ENCODE peak calls at places on chromosomes 7 and 10, in five cellular contexts. One of them, this sample, is unnamed.

GRCh38 chr7:132941433-132941832 is 140.5 kb downstream of the CHCHD3 start:
- DNase-seq in GM04504: no peak
- DNase-seq in stimulated activated naive CD8-positive, alpha-beta T cell treated with anti-CD3 and anti-CD28 coated beads, Interleukin-15, Interleukin-2, amounts not matched to agents 100 U/mL and 50 U/mL, for 24 hours: no peak
- DNase-seq in NCI-H446 treated with DMSO at 0.1 percent for 48 hours: no peak
- DNase-seq in colonic mucosa: no peak
- DNase-seq in this sample: no peak

GRCh38 chr7:30212720-30213119 is 71.7 kb upstream of the ZNRF2 start:
- DNase-seq in stimulated activated naive CD8-positive, alpha-beta T cell treated with anti-CD3 and anti-CD28 coated beads, Interleukin-15, Interleukin-2, amounts not matched to agents 100 U/mL and 50 U/mL, for 24 hours: no peak
- DNase-seq in colonic mucosa: no peak
- DNase-seq in NCI-H446 treated with DMSO at 0.1 percent for 48 hours: no peak
- DNase-seq in GM04504: no peak
- DNase-seq in this sample: no peak

GRCh38 chr7:143205560-143206293 is 16.1 kb upstream of the TAS2R40 start:
- DNase-seq in NCI-H446 treated with DMSO at 0.1 percent for 48 hours: no peak
- DNase-seq in GM04504: no peak
- DNase-seq in stimulated activated naive CD8-positive, alpha-beta T cell treated with anti-CD3 and anti-CD28 coated beads, Interleukin-15, Interleukin-2, amounts not matched to agents 100 U/mL and 50 U/mL, for 24 hours: peak
- DNase-seq in colonic mucosa: no peak
- DNase-seq in this sample: no peak

GRCh38 chr10:43218206-43218950 is 48.5 kb downstream of the RASGEF1A start:
- DNase-seq in GM04504: no peak
- DNase-seq in NCI-H446 treated with DMSO at 0.1 percent for 48 hours: no peak
- DNase-seq in colonic mucosa: no peak
- DNase-seq in stimulated activated naive CD8-positive, alpha-beta T cell treated with anti-CD3 and anti-CD28 coated beads, Interleukin-15, Interleukin-2, amounts not matched to agents 100 U/mL and 50 U/mL, for 24 hours: no peak
- DNase-seq in this sample: peak

GRCh38 chr7:2241580-2242540 is at the start of the genes MRM2 and NUDT1:
- DNase-seq in stimulated activated naive CD8-positive, alpha-beta T cell treated with anti-CD3 and anti-CD28 coated beads, Interleukin-15, Interleukin-2, amounts not matched to agents 100 U/mL and 50 U/mL, for 24 hours: peak
- DNase-seq in NCI-H446 treated with DMSO at 0.1 percent for 48 hours: peak
- DNase-seq in colonic mucosa: peak
- DNase-seq in GM04504: no peak
- DNase-seq in this sample: no peak

GRCh38 chr10:51788270-51788669 is 88.9 kb upstream of the CSTF2T start:
- DNase-seq in colonic mucosa: no peak
- DNase-seq in NCI-H446 treated with DMSO at 0.1 percent for 48 hours: no peak
- DNase-seq in stimulated activated naive CD8-positive, alpha-beta T cell treated with anti-CD3 and anti-CD28 coated beads, Interleukin-15, Interleukin-2, amounts not matched to agents 100 U/mL and 50 U/mL, for 24 hours: no peak
- DNase-seq in GM04504: no peak
- DNase-seq in this sample: no peak

GRCh38 chr7:128116740-128117139 is 85.5 kb upstream of the LRRC4 start:
- DNase-seq in stimulated activated naive CD8-positive, alpha-beta T cell treated with anti-CD3 and anti-CD28 coated beads, Interleukin-15, Interleukin-2, amounts not matched to agents 100 U/mL and 50 U/mL, for 24 hours: no peak
- DNase-seq in GM04504: no peak
- DNase-seq in colonic mucosa: no peak
- DNase-seq in NCI-H446 treated with DMSO at 0.1 percent for 48 hours: no peak
- DNase-seq in this sample: no peak

GRCh38 chr10:11163990-11164805 is 146.5 kb downstream of the CELF2 start:
- DNase-seq in colonic mucosa: no peak
- DNase-seq in stimulated activated naive CD8-positive, alpha-beta T cell treated with anti-CD3 and anti-CD28 coated beads, Interleukin-15, Interleukin-2, amounts not matched to agents 100 U/mL and 50 U/mL, for 24 hours: peak
- DNase-seq in NCI-H446 treated with DMSO at 0.1 percent for 48 hours: no peak
- DNase-seq in GM04504: no peak
- DNase-seq in this sample: no peak

GRCh38 chr10:43259248-43259980 is 7.5 kb downstream of the RASGEF1A start:
- DNase-seq in colonic mucosa: no peak
- DNase-seq in GM04504: no peak
- DNase-seq in NCI-H446 treated with DMSO at 0.1 percent for 48 hours: no peak
- DNase-seq in stimulated activated naive CD8-positive, alpha-beta T cell treated with anti-CD3 and anti-CD28 coated beads, Interleukin-15, Interleukin-2, amounts not matched to agents 100 U/mL and 50 U/mL, for 24 hours: no peak
- DNase-seq in this sample: no peak

GRCh38 chr7:30727061-30727945 is 24.6 kb upstream of the INMT start:
- DNase-seq in stimulated activated naive CD8-positive, alpha-beta T cell treated with anti-CD3 and anti-CD28 coated beads, Interleukin-15, Interleukin-2, amounts not matched to agents 100 U/mL and 50 U/mL, for 24 hours: peak
- DNase-seq in NCI-H446 treated with DMSO at 0.1 percent for 48 hours: no peak
- DNase-seq in GM04504: no peak
- DNase-seq in colonic mucosa: no peak
- DNase-seq in this sample: no peak

GRCh38 chr7:107090452-107090851 is 45.9 kb downstream of the PRKAR2B start:
- DNase-seq in stimulated activated naive CD8-positive, alpha-beta T cell treated with anti-CD3 and anti-CD28 coated beads, Interleukin-15, Interleukin-2, amounts not matched to agents 100 U/mL and 50 U/mL, for 24 hours: no peak
- DNase-seq in colonic mucosa: no peak
- DNase-seq in GM04504: no peak
- DNase-seq in NCI-H446 treated with DMSO at 0.1 percent for 48 hours: no peak
- DNase-seq in this sample: no peak

GRCh38 chr7:99406557-99406956 is 1.8 kb downstream of the PDAP1 start:
- DNase-seq in colonic mucosa: no peak
- DNase-seq in GM04504: no peak
- DNase-seq in stimulated activated naive CD8-positive, alpha-beta T cell treated with anti-CD3 and anti-CD28 coated beads, Interleukin-15, Interleukin-2, amounts not matched to agents 100 U/mL and 50 U/mL, for 24 hours: no peak
- DNase-seq in NCI-H446 treated with DMSO at 0.1 percent for 48 hours: no peak
- DNase-seq in this sample: no peak

GRCh38 chr10:93963434-93963833 is 30.3 kb upstream of the PLCE1 start:
- DNase-seq in NCI-H446 treated with DMSO at 0.1 percent for 48 hours: no peak
- DNase-seq in stimulated activated naive CD8-positive, alpha-beta T cell treated with anti-CD3 and anti-CD28 coated beads, Interleukin-15, Interleukin-2, amounts not matched to agents 100 U/mL and 50 U/mL, for 24 hours: no peak
- DNase-seq in colonic mucosa: no peak
- DNase-seq in GM04504: no peak
- DNase-seq in this sample: no peak

GRCh38 chr10:34933676-34934075 is 118.6 kb upstream of the PARD3 start:
- DNase-seq in stimulated activated naive CD8-positive, alpha-beta T cell treated with anti-CD3 and anti-CD28 coated beads, Interleukin-15, Interleukin-2, amounts not matched to agents 100 U/mL and 50 U/mL, for 24 hours: no peak
- DNase-seq in colonic mucosa: no peak
- DNase-seq in NCI-H446 treated with DMSO at 0.1 percent for 48 hours: no peak
- DNase-seq in GM04504: no peak
- DNase-seq in this sample: no peak

GRCh38 chr7:129218514-129219036 is 6.3 kb upstream of the AHCYL2 start:
- DNase-seq in NCI-H446 treated with DMSO at 0.1 percent for 48 hours: peak
- DNase-seq in colonic mucosa: peak
- DNase-seq in stimulated activated naive CD8-positive, alpha-beta T cell treated with anti-CD3 and anti-CD28 coated beads, Interleukin-15, Interleukin-2, amounts not matched to agents 100 U/mL and 50 U/mL, for 24 hours: peak
- DNase-seq in GM04504: peak
- DNase-seq in this sample: peak

GRCh38 chr10:30160431-30160982 is 101.1 kb upstream of the JCAD start:
- DNase-seq in stimulated activated naive CD8-positive, alpha-beta T cell treated with anti-CD3 and anti-CD28 coated beads, Interleukin-15, Interleukin-2, amounts not matched to agents 100 U/mL and 50 U/mL, for 24 hours: no peak
- DNase-seq in colonic mucosa: no peak
- DNase-seq in NCI-H446 treated with DMSO at 0.1 percent for 48 hours: no peak
- DNase-seq in GM04504: no peak
- DNase-seq in this sample: no peak

GRCh38 chr10:21487416-21488180 is 37.9 kb downstream of the SKIDA1 start:
- DNase-seq in colonic mucosa: no peak
- DNase-seq in GM04504: no peak
- DNase-seq in NCI-H446 treated with DMSO at 0.1 percent for 48 hours: no peak
- DNase-seq in stimulated activated naive CD8-positive, alpha-beta T cell treated with anti-CD3 and anti-CD28 coated beads, Interleukin-15, Interleukin-2, amounts not matched to agents 100 U/mL and 50 U/mL, for 24 hours: no peak
- DNase-seq in this sample: no peak

GRCh38 chr7:101954494-101954893 is 137.1 kb downstream of the CUX1 start:
- DNase-seq in stimulated activated naive CD8-positive, alpha-beta T cell treated with anti-CD3 and anti-CD28 coated beads, Interleukin-15, Interleukin-2, amounts not matched to agents 100 U/mL and 50 U/mL, for 24 hours: no peak
- DNase-seq in NCI-H446 treated with DMSO at 0.1 percent for 48 hours: no peak
- DNase-seq in colonic mucosa: no peak
- DNase-seq in GM04504: no peak
- DNase-seq in this sample: no peak

GRCh38 chr10:13801907-13802288 is 215.1 kb downstream of the PRPF18 start:
- DNase-seq in colonic mucosa: no peak
- DNase-seq in stimulated activated naive CD8-positive, alpha-beta T cell treated with anti-CD3 and anti-CD28 coated beads, Interleukin-15, Interleukin-2, amounts not matched to agents 100 U/mL and 50 U/mL, for 24 hours: no peak
- DNase-seq in NCI-H446 treated with DMSO at 0.1 percent for 48 hours: no peak
- DNase-seq in GM04504: no peak
- DNase-seq in this sample: no peak

GRCh38 chr7:132455306-132455705 is 121.0 kb downstream of the PLXNA4 start:
- DNase-seq in colonic mucosa: no peak
- DNase-seq in stimulated activated naive CD8-positive, alpha-beta T cell treated with anti-CD3 and anti-CD28 coated beads, Interleukin-15, Interleukin-2, amounts not matched to agents 100 U/mL and 50 U/mL, for 24 hours: peak
- DNase-seq in GM04504: no peak
- DNase-seq in NCI-H446 treated with DMSO at 0.1 percent for 48 hours: no peak
- DNase-seq in this sample: no peak

GRCh38 chr10:110527731-110528171 is 30.0 kb downstream of the DUSP5 start:
- DNase-seq in colonic mucosa: no peak
- DNase-seq in GM04504: no peak
- DNase-seq in stimulated activated naive CD8-positive, alpha-beta T cell treated with anti-CD3 and anti-CD28 coated beads, Interleukin-15, Interleukin-2, amounts not matched to agents 100 U/mL and 50 U/mL, for 24 hours: peak
- DNase-seq in NCI-H446 treated with DMSO at 0.1 percent for 48 hours: no peak
- DNase-seq in this sample: no peak

GRCh38 chr10:9009505-9009904 is 955.0 kb downstream of the GATA3 start:
- DNase-seq in NCI-H446 treated with DMSO at 0.1 percent for 48 hours: no peak
- DNase-seq in colonic mucosa: no peak
- DNase-seq in stimulated activated naive CD8-positive, alpha-beta T cell treated with anti-CD3 and anti-CD28 coated beads, Interleukin-15, Interleukin-2, amounts not matched to agents 100 U/mL and 50 U/mL, for 24 hours: no peak
- DNase-seq in GM04504: no peak
- DNase-seq in this sample: no peak

GRCh38 chr7:405489-406211 is 114.0 kb downstream of the PDGFA start:
- DNase-seq in NCI-H446 treated with DMSO at 0.1 percent for 48 hours: no peak
- DNase-seq in GM04504: no peak
- DNase-seq in stimulated activated naive CD8-positive, alpha-beta T cell treated with anti-CD3 and anti-CD28 coated beads, Interleukin-15, Interleukin-2, amounts not matched to agents 100 U/mL and 50 U/mL, for 24 hours: no peak
- DNase-seq in colonic mucosa: no peak
- DNase-seq in this sample: no peak

GRCh38 chr10:58660577-58661255 is 148.0 kb downstream of the BICC1 start:
- DNase-seq in stimulated activated naive CD8-positive, alpha-beta T cell treated with anti-CD3 and anti-CD28 coated beads, Interleukin-15, Interleukin-2, amounts not matched to agents 100 U/mL and 50 U/mL, for 24 hours: no peak
- DNase-seq in NCI-H446 treated with DMSO at 0.1 percent for 48 hours: no peak
- DNase-seq in colonic mucosa: no peak
- DNase-seq in GM04504: no peak
- DNase-seq in this sample: no peak

GRCh38 chr7:51067757-51068156 is 248.9 kb downstream of the COBL start:
- DNase-seq in colonic mucosa: peak
- DNase-seq in GM04504: peak
- DNase-seq in NCI-H446 treated with DMSO at 0.1 percent for 48 hours: peak
- DNase-seq in stimulated activated naive CD8-positive, alpha-beta T cell treated with anti-CD3 and anti-CD28 coated beads, Interleukin-15, Interleukin-2, amounts not matched to agents 100 U/mL and 50 U/mL, for 24 hours: peak
- DNase-seq in this sample: peak

GRCh38 chr10:79264942-79265341 is 82.3 kb upstream of the PPIF start:
- DNase-seq in NCI-H446 treated with DMSO at 0.1 percent for 48 hours: no peak
- DNase-seq in stimulated activated naive CD8-positive, alpha-beta T cell treated with anti-CD3 and anti-CD28 coated beads, Interleukin-15, Interleukin-2, amounts not matched to agents 100 U/mL and 50 U/mL, for 24 hours: no peak
- DNase-seq in colonic mucosa: no peak
- DNase-seq in GM04504: no peak
- DNase-seq in this sample: no peak

GRCh38 chr10:63227207-63227895 is 94.2 kb downstream of the NRBF2 start:
- DNase-seq in GM04504: no peak
- DNase-seq in stimulated activated naive CD8-positive, alpha-beta T cell treated with anti-CD3 and anti-CD28 coated beads, Interleukin-15, Interleukin-2, amounts not matched to agents 100 U/mL and 50 U/mL, for 24 hours: no peak
- DNase-seq in colonic mucosa: no peak
- DNase-seq in NCI-H446 treated with DMSO at 0.1 percent for 48 hours: no peak
- DNase-seq in this sample: no peak

GRCh38 chr10:79018591-79019011 is 50.2 kb upstream of the ZMIZ1 start:
- DNase-seq in NCI-H446 treated with DMSO at 0.1 percent for 48 hours: peak
- DNase-seq in colonic mucosa: no peak
- DNase-seq in GM04504: peak
- DNase-seq in stimulated activated naive CD8-positive, alpha-beta T cell treated with anti-CD3 and anti-CD28 coated beads, Interleukin-15, Interleukin-2, amounts not matched to agents 100 U/mL and 50 U/mL, for 24 hours: no peak
- DNase-seq in this sample: no peak

GRCh38 chr7:139873593-139874374 is 44.7 kb downstream of the TBXAS1 start:
- DNase-seq in NCI-H446 treated with DMSO at 0.1 percent for 48 hours: no peak
- DNase-seq in colonic mucosa: no peak
- DNase-seq in stimulated activated naive CD8-positive, alpha-beta T cell treated with anti-CD3 and anti-CD28 coated beads, Interleukin-15, Interleukin-2, amounts not matched to agents 100 U/mL and 50 U/mL, for 24 hours: no peak
- DNase-seq in GM04504: no peak
- DNase-seq in this sample: no peak

GRCh38 chr7:706721-707120 is 19.8 kb upstream of the DNAAF5 start:
- DNase-seq in stimulated activated naive CD8-positive, alpha-beta T cell treated with anti-CD3 and anti-CD28 coated beads, Interleukin-15, Interleukin-2, amounts not matched to agents 100 U/mL and 50 U/mL, for 24 hours: no peak
- DNase-seq in colonic mucosa: peak
- DNase-seq in NCI-H446 treated with DMSO at 0.1 percent for 48 hours: no peak
- DNase-seq in GM04504: no peak
- DNase-seq in this sample: no peak

GRCh38 chr7:7323921-7324320 is 141.6 kb downstream of the C1GALT1 start:
- DNase-seq in NCI-H446 treated with DMSO at 0.1 percent for 48 hours: peak
- DNase-seq in stimulated activated naive CD8-positive, alpha-beta T cell treated with anti-CD3 and anti-CD28 coated beads, Interleukin-15, Interleukin-2, amounts not matched to agents 100 U/mL and 50 U/mL, for 24 hours: no peak
- DNase-seq in colonic mucosa: no peak
- DNase-seq in GM04504: no peak
- DNase-seq in this sample: no peak

GRCh38 chr7:47153571-47153970 is 428.3 kb downstream of the TNS3 start:
- DNase-seq in GM04504: no peak
- DNase-seq in stimulated activated naive CD8-positive, alpha-beta T cell treated with anti-CD3 and anti-CD28 coated beads, Interleukin-15, Interleukin-2, amounts not matched to agents 100 U/mL and 50 U/mL, for 24 hours: no peak
- DNase-seq in NCI-H446 treated with DMSO at 0.1 percent for 48 hours: no peak
- DNase-seq in colonic mucosa: no peak
- DNase-seq in this sample: no peak

GRCh38 chr7:24978837-24979469 is 1.0 kb downstream of the OSBPL3 start:
- DNase-seq in NCI-H446 treated with DMSO at 0.1 percent for 48 hours: no peak
- DNase-seq in GM04504: no peak
- DNase-seq in colonic mucosa: no peak
- DNase-seq in stimulated activated naive CD8-positive, alpha-beta T cell treated with anti-CD3 and anti-CD28 coated beads, Interleukin-15, Interleukin-2, amounts not matched to agents 100 U/mL and 50 U/mL, for 24 hours: no peak
- DNase-seq in this sample: no peak

GRCh38 chr10:119657725-119658124 is 6.5 kb downstream of the BAG3 start:
- DNase-seq in colonic mucosa: no peak
- DNase-seq in GM04504: no peak
- DNase-seq in NCI-H446 treated with DMSO at 0.1 percent for 48 hours: no peak
- DNase-seq in stimulated activated naive CD8-positive, alpha-beta T cell treated with anti-CD3 and anti-CD28 coated beads, Interleukin-15, Interleukin-2, amounts not matched to agents 100 U/mL and 50 U/mL, for 24 hours: no peak
- DNase-seq in this sample: no peak

GRCh38 chr7:35241884-35242283 is 12.0 kb downstream of the TBX20 start:
- DNase-seq in stimulated activated naive CD8-positive, alpha-beta T cell treated with anti-CD3 and anti-CD28 coated beads, Interleukin-15, Interleukin-2, amounts not matched to agents 100 U/mL and 50 U/mL, for 24 hours: no peak
- DNase-seq in NCI-H446 treated with DMSO at 0.1 percent for 48 hours: no peak
- DNase-seq in GM04504: no peak
- DNase-seq in colonic mucosa: no peak
- DNase-seq in this sample: no peak

GRCh38 chr7:146126767-146127509 is 10.3 kb downstream of the CNTNAP2 start:
- DNase-seq in colonic mucosa: no peak
- DNase-seq in NCI-H446 treated with DMSO at 0.1 percent for 48 hours: no peak
- DNase-seq in stimulated activated naive CD8-positive, alpha-beta T cell treated with anti-CD3 and anti-CD28 coated beads, Interleukin-15, Interleukin-2, amounts not matched to agents 100 U/mL and 50 U/mL, for 24 hours: no peak
- DNase-seq in GM04504: no peak
- DNase-seq in this sample: no peak

GRCh38 chr7:141550694-141551079 is 523 bp upstream of the AGK start:
- DNase-seq in stimulated activated naive CD8-positive, alpha-beta T cell treated with anti-CD3 and anti-CD28 coated beads, Interleukin-15, Interleukin-2, amounts not matched to agents 100 U/mL and 50 U/mL, for 24 hours: peak
- DNase-seq in NCI-H446 treated with DMSO at 0.1 percent for 48 hours: no peak
- DNase-seq in colonic mucosa: peak
- DNase-seq in GM04504: peak
- DNase-seq in this sample: no peak